ENCODE peak calls at places on chromosomes 5 and 9, in five cellular contexts. U is GM06990, W is Panc1, G is ovary, N is fibroblast of villous mesenchyme. O is an unnamed sample.

GRCh38 chr9:16367605-16368424 is 502.7 kb downstream of the BNC2 start:
- DNase-seq in U (no peak), W (no peak), G (no peak), N (no peak), O (no peak)

GRCh38 chr5:72021651-72022357 is 85.5 kb upstream of the MAP1B start:
- DNase-seq in U (no peak), W (no peak), G (no peak), N (no peak), O (no peak)

GRCh38 chr9:16459421-16460148 is 410.9 kb downstream of the BNC2 start:
- DNase-seq in U (no peak), W (no peak), G (no peak), N (no peak), O (peak; percentile 81)

GRCh38 chr9:131194767-131195166 is 69.4 kb downstream of the NUP214 start:
- DNase-seq in U (no peak), W (no peak), G (no peak), N (no peak), O (no peak)

GRCh38 chr5:136023935-136024645 is 4.7 kb upstream of the TGFBI start:
- DNase-seq in U (no peak), W (no peak), G (no peak), N (peak; percentile 78), O (no peak)

GRCh38 chr5:172855597-172856292 is 21.7 kb downstream of the ERGIC1 start:
- DNase-seq in U (no peak), W (no peak), G (peak; percentile 56), N (no peak), O (no peak)

GRCh38 chr5:15992918-15993317 is 186.7 kb downstream of the MARCHF11 start:
- DNase-seq in U (no peak), W (no peak), G (no peak), N (peak; percentile 30), O (no peak)

GRCh38 chr5:138632900-138633489 is 57.8 kb upstream of the HSPA9 start:
- DNase-seq in U (no peak), W (peak; percentile 41), G (peak; percentile 48), N (peak; percentile 91), O (peak; percentile 59)

GRCh38 chr5:10691826-10692785 is 68.9 kb downstream of the DAP start:
- DNase-seq in U (no peak), W (no peak), G (no peak), N (no peak), O (no peak)

GRCh38 chr5:36389245-36389644 is 87.5 kb upstream of the RANBP3L start:
- DNase-seq in U (no peak), W (no peak), G (peak; percentile 15), N (peak; percentile 71), O (no peak)

GRCh38 chr9:97985058-97985861 is 2.1 kb downstream of the ANP32B start:
- DNase-seq in U (no peak), W (no peak), G (peak; percentile 30), N (peak; percentile 41), O (peak; percentile 71)

GRCh38 chr9:126390923-126391322 is 64.3 kb downstream of the MVB12B start:
- DNase-seq in U (no peak), W (no peak), G (no peak), N (no peak), O (no peak)

GRCh38 chr9:121773954-121774714 is 122.7 kb downstream of the DAB2IP start:
- DNase-seq in U (no peak), W (no peak), G (peak; percentile 11), N (no peak), O (no peak)

GRCh38 chr9:138023394-138024124 is 146.0 kb downstream of the CACNA1B start:
- DNase-seq in U (no peak), W (no peak), G (no peak), N (no peak), O (no peak)

GRCh38 chr9:98255064-98255577 is 328 bp downstream of the TBC1D2 start:
- DNase-seq in U (no peak), W (no peak), G (no peak), N (peak; percentile 62), O (no peak)

GRCh38 chr5:97501965-97502305 is 318.9 kb upstream of the RIOK2 start:
- DNase-seq in U (no peak), W (no peak), G (no peak), N (no peak), O (no peak)

GRCh38 chr9:118606669-118607068 is 762.6 kb downstream of the BRINP1 start:
- DNase-seq in U (no peak), W (no peak), G (no peak), N (no peak), O (no peak)

GRCh38 chr9:82133973-82134372 is 145.4 kb downstream of the SPATA31D1 start:
- DNase-seq in U (no peak), W (no peak), G (no peak), N (no peak), O (no peak)

DNA sequence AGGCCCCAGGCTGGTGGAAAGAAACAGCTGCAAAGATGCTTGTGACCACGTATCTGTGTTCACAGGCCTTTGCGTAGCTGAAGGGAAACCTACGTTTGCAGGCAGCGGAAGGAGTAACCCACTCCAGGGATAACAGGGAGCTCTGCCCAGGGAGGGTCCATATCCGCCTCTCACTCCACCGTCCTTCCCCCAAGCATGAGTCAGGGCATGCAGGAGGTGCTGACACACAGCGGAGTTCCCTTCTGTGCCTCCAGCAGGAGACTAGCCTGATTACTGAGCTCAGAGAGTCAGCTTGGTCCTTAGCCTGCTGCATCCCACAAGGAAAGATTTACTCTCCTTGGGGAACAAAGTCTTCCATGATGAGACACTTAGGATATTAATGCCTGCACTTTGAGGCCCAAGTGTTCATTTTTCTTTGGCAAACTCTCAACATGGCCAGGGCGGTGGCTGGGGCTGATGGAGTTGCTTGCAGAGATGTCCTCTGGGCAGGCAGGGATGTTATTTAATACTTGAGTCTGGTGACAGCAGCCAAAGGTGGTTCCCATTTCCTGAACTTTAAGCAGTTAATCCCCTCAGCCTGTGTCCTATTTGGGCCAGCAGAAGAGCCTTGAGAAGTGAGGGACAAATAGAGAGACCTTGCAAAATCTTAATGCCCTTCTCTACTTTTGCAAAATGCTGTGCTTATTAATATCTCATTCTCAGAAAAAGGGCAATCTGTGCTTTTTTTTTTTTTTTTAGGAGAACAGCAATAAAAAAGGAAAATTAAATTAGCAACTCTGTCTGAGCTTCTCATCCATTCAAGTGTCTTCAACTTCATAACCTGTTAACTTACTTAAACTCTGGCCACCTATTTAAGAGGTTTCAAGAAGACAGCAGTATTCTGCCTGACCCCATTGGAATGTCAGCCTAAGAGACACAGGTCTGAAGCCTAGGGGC is 222.1 kb downstream of the HSPA4 start:
- DNase-seq in U (no peak), W (no peak), G (no peak), N (peak; percentile 6), O (no peak)
- TF ChIP-seq CTCF in U (no peak), W (no peak), G (no peak), N (no peak), O (no peak)

GRCh38 chr9:134455537-134455936 is 129.3 kb downstream of the RXRA start:
- DNase-seq in U (no peak), W (no peak), G (no peak), N (no peak), O (no peak)
- H3K4me3 ChIP-seq in U (no peak overlapping the region), W (no peak overlapping the region), G (no peak overlapping the region), N (no peak overlapping the region), O (no peak overlapping the region)

GRCh38 chr5:95241635-95242034 is 43.3 kb downstream of the MCTP1 start:
- DNase-seq in U (peak; percentile 9), W (no peak), G (no peak), N (no peak), O (peak; percentile 59)
- TF ChIP-seq CTCF in U (no peak), W (no peak), G (no peak), N (no peak), O (no peak)

GRCh38 chr5:141495456-141495811 is 6.6 kb downstream of the PCDHGC5 start:
- DNase-seq in U (no peak), W (no peak), G (no peak), N (no peak), O (no peak)

GRCh38 chr5:141492168-141492885 is 3.4 kb downstream of the PCDHGC5 start:
- DNase-seq in U (peak; percentile 73), W (no peak), G (no peak), N (no peak), O (peak; percentile 74)

GRCh38 chr5:141493500-141494422 is 4.9 kb downstream of the PCDHGC5 start:
- DNase-seq in U (no peak), W (no peak), G (no peak), N (no peak), O (no peak)

GRCh38 chr5:141496038-141496437 is 7.2 kb downstream of the PCDHGC5 start:
- DNase-seq in U (no peak), W (no peak), G (no peak), N (no peak), O (no peak)

GRCh38 chr5:141494761-141495455 is 6.0 kb downstream of the PCDHGC5 start:
- DNase-seq in U (no peak), W (no peak), G (no peak), N (no peak), O (no peak)
- H3K4me3 ChIP-seq in U (no peak overlapping the region), W (no peak overlapping the region), G (no peak overlapping the region), N (no peak overlapping the region), O (no peak overlapping the region)

GRCh38 chr9:37407468-37407867 is 15.0 kb upstream of the GRHPR start:
- DNase-seq in U (no peak), W (no peak), G (no peak), N (no peak), O (peak; percentile 67)
- TF ChIP-seq CTCF in U (peak; percentile 23), W (no peak), G (no peak), N (peak; percentile 29), O (peak; percentile 29)

GRCh38 chr5:84376346-84376745 is 8.3 kb downstream of the EDIL3 start:
- DNase-seq in U (no peak), W (no peak), G (no peak), N (no peak), O (no peak)

GRCh38 chr5:84378961-84379360 is 5.7 kb downstream of the EDIL3 start:
- DNase-seq in U (no peak), W (no peak), G (no peak), N (no peak), O (no peak)

GRCh38 chr5:84381501-84382362 is 2.9 kb downstream of the EDIL3 start:
- DNase-seq in U (no peak), W (no peak), G (no peak), N (no peak), O (no peak)

GRCh38 chr5:84379749-84380148 is 4.9 kb downstream of the EDIL3 start:
- DNase-seq in U (no peak), W (no peak), G (no peak), N (no peak), O (no peak)

DNA sequence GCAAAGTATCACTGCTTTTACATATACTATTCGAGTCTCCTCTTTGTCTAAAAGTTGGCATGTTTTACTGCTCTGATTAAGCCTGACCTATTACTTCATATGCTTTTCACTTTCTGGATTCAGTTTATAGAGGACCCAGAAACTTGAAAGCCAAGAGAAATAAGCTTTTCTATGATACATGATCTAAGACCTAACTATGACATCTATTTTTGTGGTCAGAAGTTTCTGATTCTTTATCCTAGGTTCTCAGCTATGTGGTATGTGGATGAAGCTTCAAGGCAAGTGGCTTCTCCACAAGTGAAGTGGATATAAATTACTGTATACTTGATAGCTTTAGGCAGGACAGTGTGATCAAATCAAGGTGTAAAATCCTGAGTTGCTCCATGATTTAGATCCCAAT is 6.3 kb downstream of the EDIL3 start:
- DNase-seq in U (no peak), W (no peak), G (no peak), N (no peak), O (no peak)
- H3K4me3 ChIP-seq in U (no peak overlapping the region), W (no peak overlapping the region), G (no peak overlapping the region), N (no peak overlapping the region), O (no peak overlapping the region)

GRCh38 chr5:68333649-68334549 is 118.3 kb downstream of the PIK3R1 start:
- DNase-seq in U (no peak), W (peak; percentile 4), G (no peak), N (peak; percentile 74), O (no peak)
- TF ChIP-seq CTCF in U (no peak), W (no peak), G (no peak), N (peak; percentile 45), O (no peak)

GRCh38 chr9:99472916-99473245 is 250.8 kb downstream of the SEC61B start:
- DNase-seq in U (no peak), W (no peak), G (no peak), N (no peak), O (no peak)
- H3K4me3 ChIP-seq in U (no peak overlapping the region), W (no peak overlapping the region), G (no peak overlapping the region), N (no peak overlapping the region), O (no peak overlapping the region)

O was measured in GM12865.